ENCODE peak calls at places on chromosomes 1 and 21, in eight cellular contexts. One of them, this sample, is unnamed.

GRCh38 chr21:28550057-28550825 is 442.4 kb downstream of the LTN1 start:
- DNase-seq in ELR: peak; percentile 40
- DNase-seq in M059J: no peak
- DNase-seq in fibroblast of the conjunctiva: no peak
- DNase-seq in G401: no peak
- DNase-seq in Peyer's patch: no peak
- DNase-seq in NCI-H446 treated with DMSO at 0.1 percent for 48 hours: no peak
- DNase-seq in suprapubic skin: no peak
- DNase-seq in this sample: no peak

GRCh38 chr1:110524311-110525249 is 5.6 kb upstream of the KCNA10 start:
- DNase-seq in NCI-H446 treated with DMSO at 0.1 percent for 48 hours: peak; percentile 78
- DNase-seq in Peyer's patch: peak; percentile 55
- DNase-seq in ELR: peak; percentile 53
- DNase-seq in G401: peak; percentile 79
- DNase-seq in fibroblast of the conjunctiva: peak; percentile 22
- DNase-seq in suprapubic skin: no peak
- DNase-seq in M059J: peak; percentile 23
- DNase-seq in this sample: no peak

GRCh38 chr1:114320586-114320985 is 166.9 kb upstream of the SYT6 start:
- DNase-seq in fibroblast of the conjunctiva: peak; percentile 12
- DNase-seq in NCI-H446 treated with DMSO at 0.1 percent for 48 hours: no peak
- DNase-seq in G401: no peak
- DNase-seq in M059J: peak; percentile 83
- DNase-seq in ELR: peak; percentile 93
- DNase-seq in Peyer's patch: no peak
- DNase-seq in suprapubic skin: no peak
- DNase-seq in this sample: no peak

GRCh38 chr1:25836695-25837094 is 16.9 kb downstream of the MTFR1L start:
- DNase-seq in Peyer's patch: no peak
- DNase-seq in G401: no peak
- DNase-seq in NCI-H446 treated with DMSO at 0.1 percent for 48 hours: no peak
- DNase-seq in M059J: no peak
- DNase-seq in suprapubic skin: no peak
- DNase-seq in ELR: no peak
- DNase-seq in fibroblast of the conjunctiva: no peak
- DNase-seq in this sample: no peak

GRCh38 chr1:65198095-65198494 is 50.1 kb downstream of the AK4 start:
- DNase-seq in M059J: no peak
- DNase-seq in Peyer's patch: no peak
- DNase-seq in NCI-H446 treated with DMSO at 0.1 percent for 48 hours: no peak
- DNase-seq in fibroblast of the conjunctiva: no peak
- DNase-seq in suprapubic skin: no peak
- DNase-seq in ELR: no peak
- DNase-seq in G401: no peak
- DNase-seq in this sample: no peak

GRCh38 chr1:236685917-236686814 is at the start of gene ACTN2:
- DNase-seq in suprapubic skin: peak; percentile 61
- DNase-seq in G401: peak; percentile 5
- DNase-seq in Peyer's patch: peak; percentile 72
- DNase-seq in NCI-H446 treated with DMSO at 0.1 percent for 48 hours: peak; percentile 4
- DNase-seq in M059J: no peak
- DNase-seq in ELR: no peak
- DNase-seq in fibroblast of the conjunctiva: no peak
- DNase-seq in this sample: peak; percentile 86

GRCh38 chr1:247332215-247332900 is 691 bp upstream of the ZNF496 start:
- DNase-seq in ELR: peak; percentile 73
- DNase-seq in G401: peak; percentile 27
- DNase-seq in NCI-H446 treated with DMSO at 0.1 percent for 48 hours: no peak
- DNase-seq in M059J: peak; percentile 52
- DNase-seq in suprapubic skin: peak; percentile 75
- DNase-seq in Peyer's patch: peak; percentile 65
- DNase-seq in fibroblast of the conjunctiva: no peak
- DNase-seq in this sample: no peak

GRCh38 chr1:18575620-18576019 is 55.0 kb upstream of the PAX7 start:
- DNase-seq in ELR: no peak
- DNase-seq in M059J: peak; percentile 41
- DNase-seq in G401: no peak
- DNase-seq in Peyer's patch: peak; percentile 68
- DNase-seq in fibroblast of the conjunctiva: no peak
- DNase-seq in suprapubic skin: peak; percentile 73
- DNase-seq in NCI-H446 treated with DMSO at 0.1 percent for 48 hours: peak; percentile 8
- DNase-seq in this sample: no peak

GRCh38 chr1:69401894-69402293 is 165.8 kb upstream of the LRRC7 start:
- DNase-seq in fibroblast of the conjunctiva: no peak
- DNase-seq in NCI-H446 treated with DMSO at 0.1 percent for 48 hours: no peak
- DNase-seq in M059J: peak; percentile 25
- DNase-seq in Peyer's patch: no peak
- DNase-seq in G401: no peak
- DNase-seq in ELR: no peak
- DNase-seq in suprapubic skin: no peak
- DNase-seq in this sample: no peak

GRCh38 chr1:102550729-102551384 is 554.1 kb upstream of the OLFM3 start:
- DNase-seq in suprapubic skin: no peak
- DNase-seq in M059J: peak; percentile 15
- DNase-seq in ELR: peak; percentile 47
- DNase-seq in Peyer's patch: no peak
- DNase-seq in NCI-H446 treated with DMSO at 0.1 percent for 48 hours: no peak
- DNase-seq in fibroblast of the conjunctiva: peak; percentile 5
- DNase-seq in G401: peak; percentile 33
- DNase-seq in this sample: no peak

GRCh38 chr1:30615816-30616590 is 107.4 kb downstream of the MATN1 start:
- DNase-seq in ELR: no peak
- DNase-seq in Peyer's patch: peak; percentile 6
- DNase-seq in fibroblast of the conjunctiva: no peak
- DNase-seq in NCI-H446 treated with DMSO at 0.1 percent for 48 hours: no peak
- DNase-seq in G401: no peak
- DNase-seq in suprapubic skin: no peak
- DNase-seq in M059J: no peak
- DNase-seq in this sample: peak; percentile 39

GRCh38 chr1:96306809-96307208 is 414.8 kb upstream of the PTBP2 start:
- DNase-seq in fibroblast of the conjunctiva: peak; percentile 30
- DNase-seq in G401: no peak
- DNase-seq in ELR: peak; percentile 67
- DNase-seq in M059J: peak; percentile 62
- DNase-seq in NCI-H446 treated with DMSO at 0.1 percent for 48 hours: no peak
- DNase-seq in Peyer's patch: no peak
- DNase-seq in suprapubic skin: no peak
- DNase-seq in this sample: no peak

GRCh38 chr21:38973552-38973951 is 167.8 kb downstream of the ETS2 start:
- DNase-seq in NCI-H446 treated with DMSO at 0.1 percent for 48 hours: no peak
- DNase-seq in G401: no peak
- DNase-seq in M059J: no peak
- DNase-seq in fibroblast of the conjunctiva: no peak
- DNase-seq in ELR: no peak
- DNase-seq in Peyer's patch: no peak
- DNase-seq in suprapubic skin: no peak
- DNase-seq in this sample: no peak

This sample was measured in cardiac septum.